ENCODE peak calls at places on chromosomes 3 and 15, in ten cellular contexts. L, G, M, I, F, Z, B, U, Q and R are unnamed samples.

GRCh38 chr3:98994128-98994762 is 92.8 kb upstream of the DCBLD2 start:
- DNase-seq in L (peak), G (no peak), M (no peak), I (no peak), F (no peak), Z (peak), B (peak), U (peak), Q (peak), R (peak)

GRCh38 chr3:126126292-126126691 is 42.4 kb upstream of the SLC41A3 start:
- DNase-seq in L (no peak), G (no peak), M (no peak), I (no peak), F (no peak), Z (no peak), B (no peak), U (no peak), Q (no peak), R (no peak)

GRCh38 chr15:46450112-46450809 is 815.4 kb downstream of the SQOR start:
- DNase-seq in L (no peak), G (no peak), M (no peak), I (no peak), F (no peak), Z (no peak), B (no peak), U (no peak), Q (no peak), R (no peak)

GRCh38 chr3:42686832-42687650 is 1.7 kb downstream of the KLHL40 start:
- DNase-seq in L (no peak), G (no peak), M (no peak), I (no peak), F (no peak), Z (no peak), B (no peak), U (no peak), Q (no peak), R (no peak)

GRCh38 chr15:38073278-38073930 is 139.0 kb downstream of the TMCO5A start:
- DNase-seq in L (no peak), G (no peak), M (no peak), I (peak), F (no peak), Z (no peak), B (peak), U (peak), Q (no peak), R (no peak)

GRCh38 chr3:72887723-72888545 is at the start of gene GXYLT2:
- DNase-seq in L (peak), G (no peak), M (peak), I (peak), F (no peak), Z (peak), B (peak), U (peak), Q (no peak), R (no peak)

GRCh38 chr3:197031315-197032285 is 2.0 kb upstream of the MELTF start:
- DNase-seq in L (no peak), G (peak), M (peak), I (no peak), F (peak), Z (peak), B (peak), U (peak), Q (no peak), R (peak)

GRCh38 chr3:147159141-147159540 is 247.2 kb downstream of the ZIC4 start:
- DNase-seq in L (no peak), G (no peak), M (no peak), I (no peak), F (no peak), Z (no peak), B (no peak), U (no peak), Q (no peak), R (no peak)

GRCh38 chr15:100687532-100688215 is 85.3 kb downstream of the ASB7 start:
- DNase-seq in L (no peak), G (peak), M (no peak), I (no peak), F (peak), Z (no peak), B (peak), U (peak), Q (peak), R (no peak)

GRCh38 chr15:86316699-86317378 is 237.2 kb downstream of the AGBL1 start:
- DNase-seq in L (no peak), G (no peak), M (no peak), I (peak), F (no peak), Z (no peak), B (no peak), U (no peak), Q (no peak), R (no peak)

GRCh38 chr3:190972840-190973270 is 110.4 kb upstream of the GMNC start:
- DNase-seq in L (no peak), G (no peak), M (no peak), I (no peak), F (no peak), Z (no peak), B (peak), U (peak), Q (no peak), R (peak)

GRCh38 chr3:8964436-8965370 is 1.4 kb upstream of the RAD18 start:
- DNase-seq in L (no peak), G (peak), M (no peak), I (no peak), F (peak), Z (no peak), B (peak), U (peak), Q (peak), R (no peak)

GRCh38 chr15:90266061-90266431 is 574 bp downstream of the NGRN start:
- DNase-seq in L (no peak), G (no peak), M (peak), I (peak), F (no peak), Z (peak), B (peak), U (peak), Q (no peak), R (no peak)

GRCh38 chr3:99637381-99638111 is 848 bp upstream of the COL8A1 start:
- DNase-seq in L (peak), G (no peak), M (no peak), I (peak), F (peak), Z (no peak), B (peak), U (peak), Q (peak), R (peak)

GRCh38 chr3:189258261-189258660 is 86.5 kb downstream of the TPRG1 start:
- DNase-seq in L (no peak), G (no peak), M (no peak), I (no peak), F (no peak), Z (no peak), B (no peak), U (no peak), Q (no peak), R (no peak)

GRCh38 chr3:134449277-134449676 is 36.5 kb downstream of the ANAPC13 start:
- DNase-seq in L (peak), G (no peak), M (no peak), I (peak), F (no peak), Z (peak), B (peak), U (peak), Q (no peak), R (no peak)

GRCh38 chr3:189721873-189722665 is 90.9 kb downstream of the TP63 start:
- DNase-seq in L (no peak), G (no peak), M (no peak), I (no peak), F (no peak), Z (no peak), B (no peak), U (no peak), Q (no peak), R (no peak)

GRCh38 chr3:41045491-41045890 is 153.8 kb upstream of the CTNNB1 start:
- DNase-seq in L (no peak), G (no peak), M (no peak), I (no peak), F (no peak), Z (no peak), B (no peak), U (no peak), Q (no peak), R (no peak)

GRCh38 chr3:155870945-155871745 is 695 bp downstream of the GMPS start:
- DNase-seq in L (peak), G (no peak), M (peak), I (peak), F (no peak), Z (peak), B (peak), U (peak), Q (no peak), R (no peak)

GRCh38 chr3:182808041-182808765 is 14.9 kb downstream of the ATP11B start:
- DNase-seq in L (no peak), G (no peak), M (no peak), I (no peak), F (no peak), Z (no peak), B (no peak), U (no peak), Q (no peak), R (no peak)

GRCh38 chr15:62483817-62484216 is 318.7 kb upstream of the C2CD4B start:
- DNase-seq in L (no peak), G (peak), M (no peak), I (no peak), F (no peak), Z (peak), B (no peak), U (peak), Q (no peak), R (no peak)

GRCh38 chr3:121515862-121516261 is 29.9 kb downstream of the POLQ start:
- DNase-seq in L (no peak), G (no peak), M (no peak), I (no peak), F (no peak), Z (no peak), B (no peak), U (no peak), Q (no peak), R (no peak)

GRCh38 chr3:16461463-16462245 is 51.8 kb downstream of the RFTN1 start:
- DNase-seq in L (no peak), G (no peak), M (no peak), I (no peak), F (no peak), Z (no peak), B (no peak), U (no peak), Q (no peak), R (no peak)

GRCh38 chr15:70974004-70974832 is 81.6 kb downstream of the LRRC49 start:
- DNase-seq in L (no peak), G (no peak), M (no peak), I (no peak), F (no peak), Z (peak), B (peak), U (peak), Q (peak), R (peak)

GRCh38 chr3:129934234-129935123 is 40.0 kb upstream of the TRH start:
- DNase-seq in L (peak), G (no peak), M (peak), I (peak), F (no peak), Z (peak), B (peak), U (peak), Q (no peak), R (no peak)

GRCh38 chr3:119333773-119334492 is 39.8 kb downstream of the ARHGAP31 start:
- DNase-seq in L (no peak), G (no peak), M (no peak), I (no peak), F (no peak), Z (no peak), B (no peak), U (no peak), Q (no peak), R (no peak)

GRCh38 chr3:20637729-20638128 is 451.7 kb upstream of the SGO1 start:
- DNase-seq in L (no peak), G (no peak), M (no peak), I (no peak), F (no peak), Z (no peak), B (no peak), U (peak), Q (no peak), R (peak)

GRCh38 chr3:89740881-89741177 is 633.4 kb downstream of the EPHA3 start:
- DNase-seq in L (no peak), G (no peak), M (no peak), I (no peak), F (no peak), Z (no peak), B (peak), U (peak), Q (no peak), R (no peak)

GRCh38 chr3:99544819-99545281 is 93.5 kb upstream of the COL8A1 start:
- DNase-seq in L (no peak), G (no peak), M (no peak), I (no peak), F (no peak), Z (no peak), B (no peak), U (peak), Q (no peak), R (peak)

GRCh38 chr3:111794701-111795100 is 64.4 kb upstream of the PHLDB2 start:
- DNase-seq in L (no peak), G (peak), M (no peak), I (no peak), F (no peak), Z (no peak), B (no peak), U (peak), Q (no peak), R (no peak)

GRCh38 chr3:14505803-14506500 is 34.2 kb downstream of the GRIP2 start:
- DNase-seq in L (no peak), G (no peak), M (no peak), I (no peak), F (no peak), Z (no peak), B (no peak), U (no peak), Q (no peak), R (no peak)

GRCh38 chr15:72060687-72061250 is 57.2 kb downstream of the MYO9A start:
- DNase-seq in L (no peak), G (no peak), M (no peak), I (no peak), F (no peak), Z (no peak), B (no peak), U (no peak), Q (no peak), R (no peak)

GRCh38 chr3:116815831-116816588 is 106.4 kb downstream of the TUSC7 start:
- DNase-seq in L (peak), G (no peak), M (no peak), I (no peak), F (no peak), Z (no peak), B (no peak), U (peak), Q (no peak), R (peak)

GRCh38 chr3:110744723-110745122 is 326.9 kb upstream of the NECTIN3 start:
- DNase-seq in L (no peak), G (no peak), M (no peak), I (no peak), F (no peak), Z (no peak), B (no peak), U (no peak), Q (no peak), R (no peak)

GRCh38 chr15:73244333-73244732 is 124.4 kb downstream of the HCN4 start:
- DNase-seq in L (no peak), G (no peak), M (no peak), I (no peak), F (no peak), Z (peak), B (peak), U (no peak), Q (no peak), R (no peak)

GRCh38 chr3:188365184-188365583 is 211.2 kb downstream of the LPP start:
- DNase-seq in L (no peak), G (no peak), M (no peak), I (no peak), F (no peak), Z (no peak), B (no peak), U (no peak), Q (no peak), R (no peak)

GRCh38 chr3:133991209-133991608 is 38.5 kb downstream of the SLCO2A1 start:
- DNase-seq in L (no peak), G (no peak), M (no peak), I (no peak), F (no peak), Z (no peak), B (peak), U (no peak), Q (no peak), R (no peak)

GRCh38 chr3:141407043-141407442 is 38.7 kb downstream of the ZBTB38 start:
- DNase-seq in L (no peak), G (peak), M (no peak), I (no peak), F (no peak), Z (no peak), B (no peak), U (peak), Q (peak), R (peak)

GRCh38 chr15:67456677-67457529 is 64.0 kb upstream of the C15orf61 start:
- DNase-seq in L (peak), G (no peak), M (peak), I (peak), F (peak), Z (peak), B (peak), U (peak), Q (peak), R (no peak)